ENCODE peak calls at places on chromosomes 16 and 17, in eight cellular contexts. W is stomach, J is H9, C is colonic mucosa, R is fibroblast of pulmonary artery, O is lower leg skin, Z is IMR-90, G is tibial nerve. L is an unnamed sample.

GRCh38 chr17:78883533-78884131 is 19.4 kb downstream of the CEP295NL start:
- DNase-seq in W (peak; percentile 56), J (peak; percentile 85), C (peak; percentile 53), R (peak; percentile 98), O (peak; percentile 88), Z (peak; percentile 97), G (peak; percentile 86), L (peak; percentile 92)

GRCh38 chr16:11650641-11651591 is 17.3 kb upstream of the SNN start:
- DNase-seq in W (no peak), J (no peak), C (no peak), R (no peak), O (no peak), Z (no peak), G (no peak), L (no peak)

GRCh38 chr16:53309457-53309856 is 124.8 kb upstream of the RBL2 start:
- DNase-seq in W (no peak), J (no peak), C (no peak), R (no peak), O (no peak), Z (no peak), G (no peak), L (no peak)

GRCh38 chr17:7263071-7263800 is 958 bp upstream of the CLDN7 start:
- DNase-seq in W (no peak), J (peak; percentile 96), C (peak; percentile 98), R (no peak), O (no peak), Z (no peak), G (no peak), L (peak; percentile 98)

GRCh38 chr17:50593321-50593720 is 32.8 kb downstream of the CACNA1G start:
- DNase-seq in W (peak; percentile 49), J (peak; percentile 74), C (no peak), R (no peak), O (no peak), Z (no peak), G (no peak), L (peak; percentile 89)

GRCh38 chr17:61000911-61001310 is 323.3 kb downstream of the BCAS3 start:
- DNase-seq in W (no peak), J (no peak), C (no peak), R (peak; percentile 61), O (no peak), Z (peak; percentile 81), G (no peak), L (no peak)

GRCh38 chr16:9053006-9053601 is 38.3 kb upstream of the HAPSTR1 start:
- DNase-seq in W (peak; percentile 43), J (peak; percentile 98), C (peak; percentile 46), R (peak; percentile 88), O (no peak), Z (peak; percentile 75), G (no peak), L (peak; percentile 97)

GRCh38 chr17:62614142-62614541 is 13.3 kb upstream of the MRC2 start:
- DNase-seq in W (no peak), J (no peak), C (no peak), R (peak; percentile 73), O (no peak), Z (peak; percentile 92), G (no peak), L (no peak)

GRCh38 chr16:14015948-14016347 is 55.2 kb upstream of the MRTFB start:
- DNase-seq in W (no peak), J (no peak), C (no peak), R (peak; percentile 73), O (peak; percentile 74), Z (peak; percentile 90), G (no peak), L (no peak)

GRCh38 chr17:19660219-19660870 is 11.8 kb downstream of the ALDH3A2 start:
- DNase-seq in W (no peak), J (no peak), C (no peak), R (no peak), O (no peak), Z (no peak), G (no peak), L (no peak)

GRCh38 chr16:8768701-8769100 is 28.7 kb downstream of the TMEM186 start:
- DNase-seq in W (no peak), J (peak; percentile 55), C (no peak), R (no peak), O (no peak), Z (no peak), G (no peak), L (peak; percentile 75)

GRCh38 chr17:10875411-10875810 is 37.5 kb upstream of the PIRT start:
- DNase-seq in W (no peak), J (peak; percentile 71), C (peak; percentile 26), R (peak; percentile 3), O (no peak), Z (no peak), G (no peak), L (peak; percentile 94)

GRCh38 chr16:660132-660458 is 7.8 kb upstream of the RHOT2 start:
- DNase-seq in W (no peak), J (no peak), C (no peak), R (no peak), O (no peak), Z (no peak), G (no peak), L (no peak)

GRCh38 chr16:662095-662494 is 5.8 kb upstream of the RHOT2 start:
- DNase-seq in W (no peak), J (no peak), C (no peak), R (no peak), O (no peak), Z (no peak), G (no peak), L (no peak)

GRCh38 chr16:660459-661183 is 7.3 kb upstream of the RHOT2 start:
- DNase-seq in W (peak; percentile 97), J (peak; percentile 95), C (peak; percentile 92), R (peak; percentile 76), O (peak; percentile 68), Z (peak; percentile 77), G (peak; percentile 84), L (peak; percentile 97)

GRCh38 chr16:662597-662996 is 5.3 kb upstream of the RHOT2 start:
- DNase-seq in W (no peak), J (no peak), C (no peak), R (no peak), O (no peak), Z (no peak), G (no peak), L (no peak)

GRCh38 chr16:661184-661821 is 6.6 kb upstream of the RHOT2 start:
- DNase-seq in W (no peak), J (no peak), C (no peak), R (no peak), O (no peak), Z (no peak), G (no peak), L (no peak)
- TF ChIP-seq CTCF in W (no peak), J (no peak), C (no peak), R (no peak), O (no peak), Z (no peak), G (no peak), L (no peak)

GRCh38 chr17:2420131-2420530 is 19.3 kb upstream of the MNT start:
- DNase-seq in W (no peak), J (no peak), C (no peak), R (no peak), O (no peak), Z (no peak), G (no peak), L (no peak)

GRCh38 chr17:2419526-2419925 is 18.7 kb upstream of the MNT start:
- DNase-seq in W (no peak), J (no peak), C (no peak), R (no peak), O (no peak), Z (no peak), G (no peak), L (no peak)

GRCh38 chr17:2423271-2423670 is 22.4 kb upstream of the MNT start:
- DNase-seq in W (no peak), J (no peak), C (no peak), R (no peak), O (no peak), Z (no peak), G (no peak), L (no peak)

GRCh38 chr17:2418572-2418971 is 17.7 kb upstream of the MNT start:
- DNase-seq in W (no peak), J (no peak), C (no peak), R (no peak), O (no peak), Z (peak; percentile 70), G (no peak), L (no peak)

GRCh38 chr17:2421315-2422147 is 20.7 kb upstream of the MNT start:
- DNase-seq in W (no peak), J (no peak), C (no peak), R (no peak), O (no peak), Z (peak; percentile 50), G (no peak), L (peak; percentile 76)
- TF ChIP-seq CTCF in W (no peak), J (peak; percentile 52), C (no peak), R (no peak), O (no peak), Z (peak; percentile 42), G (no peak), L (peak; percentile 64)

GRCh38 chr17:57701121-57701520 is 44.0 kb downstream of the CCDC182 start:
- DNase-seq in W (no peak), J (no peak), C (no peak), R (no peak), O (no peak), Z (no peak), G (no peak), L (no peak)
- TF ChIP-seq CTCF in W (no peak), J (no peak), C (no peak), R (no peak), O (no peak), Z (no peak), G (no peak), L (no peak)

DNA sequence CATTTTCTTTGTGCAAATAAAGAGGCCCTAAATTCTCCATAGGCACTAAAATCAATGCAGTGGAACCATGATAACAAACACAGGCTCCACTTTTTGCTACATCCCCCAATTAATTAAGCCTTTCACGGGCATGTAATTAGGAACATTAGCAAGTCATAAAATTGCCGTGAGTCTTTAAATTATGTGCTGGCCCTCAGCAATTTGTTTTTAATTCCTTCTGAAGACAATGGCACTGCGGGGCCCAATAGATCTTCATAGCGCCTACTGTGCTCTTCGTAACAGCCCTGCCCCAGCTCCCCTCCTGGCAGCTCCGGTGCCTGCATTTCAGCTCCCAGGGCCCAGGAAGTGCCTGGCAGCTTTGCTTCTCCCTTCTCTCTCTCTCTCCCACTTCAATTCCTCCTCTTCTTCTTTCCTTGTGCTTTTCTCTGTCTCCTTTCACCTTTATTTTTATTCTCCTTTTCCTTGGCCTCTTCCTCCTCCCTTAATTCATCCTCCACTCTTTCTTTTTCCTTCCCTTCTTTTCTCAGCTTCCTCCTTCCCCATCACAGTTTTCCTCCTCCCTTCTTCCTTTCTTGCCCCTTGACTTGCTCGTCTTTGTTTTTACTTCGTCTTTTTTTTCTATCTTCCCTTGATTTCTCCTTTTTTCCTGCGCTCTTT is 99.5 kb upstream of the LHX1 start:
- DNase-seq in W (no peak), J (peak; percentile 70), C (no peak), R (no peak), O (no peak), Z (no peak), G (no peak), L (peak; percentile 87)
- TF ChIP-seq CTCF in W (no peak), J (peak; percentile 53), C (no peak), R (no peak), O (no peak), Z (no peak), G (no peak), L (peak; percentile 71)

L was measured in endodermal cell.